ENCODE peak calls at places on chromosome 20, in ten cellular contexts. F, H, S, Z, J, P, Q, D, X and N are unnamed samples.

GRCh38 chr20:64205611-64206026 is 41.4 kb downstream of the MYT1 start:
- DNase-seq in F (no peak), H (peak; percentile 26), S (no peak), Z (no peak), J (no peak), P (no peak), Q (no peak), D (no peak), X (no peak), N (no peak)

GRCh38 chr20:59013959-59014608 is 5.1 kb upstream of the TUBB1 start:
- DNase-seq in F (no peak), H (no peak), S (no peak), Z (no peak), J (no peak), P (no peak), Q (no peak), D (peak; percentile 51), X (peak; percentile 61), N (no peak)

GRCh38 chr20:46215913-46216707 is 92.2 kb downstream of the CDH22 start:
- DNase-seq in F (peak; percentile 65), H (no peak), S (no peak), Z (no peak), J (no peak), P (peak; percentile 87), Q (peak; percentile 74), D (no peak), X (no peak), N (no peak)

GRCh38 chr20:61192254-61192950 is 59.7 kb upstream of the CDH4 start:
- DNase-seq in F (no peak), H (no peak), S (no peak), Z (no peak), J (no peak), P (no peak), Q (no peak), D (no peak), X (no peak), N (no peak)

GRCh38 chr20:50199703-50200102 is 9.1 kb downstream of the CEBPB start:
- DNase-seq in F (no peak), H (no peak), S (no peak), Z (no peak), J (no peak), P (no peak), Q (no peak), D (no peak), X (no peak), N (no peak)

GRCh38 chr20:51008718-51009117 is 14.2 kb downstream of the KCNG1 start:
- DNase-seq in F (no peak), H (no peak), S (no peak), Z (no peak), J (no peak), P (no peak), Q (no peak), D (no peak), X (no peak), N (no peak)

GRCh38 chr20:36687850-36688249 is 41.9 kb upstream of the SLA2 start:
- DNase-seq in F (no peak), H (no peak), S (no peak), Z (no peak), J (no peak), P (no peak), Q (no peak), D (no peak), X (no peak), N (no peak)

GRCh38 chr20:22475662-22476061 is 108.7 kb downstream of the FOXA2 start:
- DNase-seq in F (no peak), H (no peak), S (no peak), Z (no peak), J (no peak), P (no peak), Q (no peak), D (no peak), X (no peak), N (no peak)

DNA sequence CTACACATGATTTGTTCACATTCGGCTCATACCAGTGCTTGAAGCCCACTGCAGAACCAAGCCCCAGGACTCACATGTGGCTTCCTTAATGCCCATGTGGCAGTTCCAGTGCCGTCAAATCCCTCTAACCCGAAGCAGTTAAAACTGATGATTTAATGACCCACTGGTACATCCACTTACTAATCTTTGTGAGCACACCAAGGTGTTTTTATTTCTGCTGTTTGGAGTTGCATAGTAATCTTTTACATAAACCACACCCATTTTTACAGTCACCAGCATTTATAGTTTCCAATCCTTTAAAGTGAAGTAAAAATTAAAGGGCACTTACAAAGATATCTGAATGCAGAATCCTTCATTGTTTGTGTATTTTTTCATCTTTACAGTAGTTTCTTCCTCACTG is 232.0 kb downstream of the ANKRD60 start:
- DNase-seq in F (peak; percentile 49), H (no peak), S (no peak), Z (no peak), J (no peak), P (no peak), Q (no peak), D (no peak), X (no peak), N (no peak)
- H3K27me3 ChIP-seq in F (no peaks in the 10 kb centered on the region), H (no peaks in the 10 kb centered on the region), S (no peaks in the 10 kb centered on the region), Z (peaks cover 3% of the 10 kb centered on the region), J (no peaks in the 10 kb centered on the region), P (peaks cover 15% of the 10 kb centered on the region), Q (no peaks in the 10 kb centered on the region), D (no peaks in the 10 kb centered on the region), X (peaks cover 2% of the 10 kb centered on the region), N (no peaks in the 10 kb centered on the region)

GRCh38 chr20:45032276-45032675 is 66.0 kb downstream of the STK4 start:
- DNase-seq in F (no peak), H (no peak), S (no peak), Z (no peak), J (no peak), P (no peak), Q (no peak), D (no peak), X (no peak), N (no peak)

GRCh38 chr20:45032781-45033180 is 66.5 kb downstream of the STK4 start:
- DNase-seq in F (no peak), H (no peak), S (no peak), Z (no peak), J (no peak), P (no peak), Q (no peak), D (no peak), X (no peak), N (no peak)

GRCh38 chr20:45034436-45034835 is 66.5 kb downstream of the KCNS1 start:
- DNase-seq in F (no peak), H (no peak), S (no peak), Z (no peak), J (no peak), P (no peak), Q (no peak), D (no peak), X (no peak), N (no peak)

GRCh38 chr20:45028424-45029136 is 62.3 kb downstream of the STK4 start:
- DNase-seq in F (no peak), H (no peak), S (no peak), Z (no peak), J (no peak), P (no peak), Q (no peak), D (no peak), X (no peak), N (no peak)

GRCh38 chr20:45029884-45030283 is 63.6 kb downstream of the STK4 start:
- DNase-seq in F (no peak), H (no peak), S (no peak), Z (no peak), J (no peak), P (no peak), Q (no peak), D (no peak), X (no peak), N (no peak)
- H3K36me3 ChIP-seq in F (peaks cover 8% of the 10 kb centered on the region), H (no peaks in the 10 kb centered on the region), S (peaks cover 9% of the 10 kb centered on the region), Z (peaks cover 29% of the 10 kb centered on the region), J (no peaks in the 10 kb centered on the region), P (no peaks in the 10 kb centered on the region), Q (no peaks in the 10 kb centered on the region), D (peaks cover 54% of the 10 kb centered on the region), X (peaks cover 88% of the 10 kb centered on the region), N (peaks cover 31% of the 10 kb centered on the region)

GRCh38 chr20:32059189-32059588 is 7.1 kb downstream of the HCK start:
- DNase-seq in F (no peak), H (no peak), S (no peak), Z (no peak), J (no peak), P (no peak), Q (no peak), D (no peak), X (no peak), N (no peak)

GRCh38 chr20:32057785-32058184 is 5.7 kb downstream of the HCK start:
- DNase-seq in F (no peak), H (no peak), S (no peak), Z (no peak), J (no peak), P (no peak), Q (no peak), D (no peak), X (no peak), N (no peak)

GRCh38 chr20:32053648-32054047 is 1.6 kb downstream of the HCK start:
- DNase-seq in F (no peak), H (no peak), S (no peak), Z (no peak), J (no peak), P (no peak), Q (no peak), D (no peak), X (no peak), N (no peak)

GRCh38 chr20:32052792-32053362 is 835 bp downstream of the HCK start:
- DNase-seq in F (no peak), H (peak; percentile 46), S (peak; percentile 71), Z (no peak), J (peak; percentile 71), P (peak; percentile 42), Q (peak; percentile 88), D (no peak), X (no peak), N (peak; percentile 88)

DNA sequence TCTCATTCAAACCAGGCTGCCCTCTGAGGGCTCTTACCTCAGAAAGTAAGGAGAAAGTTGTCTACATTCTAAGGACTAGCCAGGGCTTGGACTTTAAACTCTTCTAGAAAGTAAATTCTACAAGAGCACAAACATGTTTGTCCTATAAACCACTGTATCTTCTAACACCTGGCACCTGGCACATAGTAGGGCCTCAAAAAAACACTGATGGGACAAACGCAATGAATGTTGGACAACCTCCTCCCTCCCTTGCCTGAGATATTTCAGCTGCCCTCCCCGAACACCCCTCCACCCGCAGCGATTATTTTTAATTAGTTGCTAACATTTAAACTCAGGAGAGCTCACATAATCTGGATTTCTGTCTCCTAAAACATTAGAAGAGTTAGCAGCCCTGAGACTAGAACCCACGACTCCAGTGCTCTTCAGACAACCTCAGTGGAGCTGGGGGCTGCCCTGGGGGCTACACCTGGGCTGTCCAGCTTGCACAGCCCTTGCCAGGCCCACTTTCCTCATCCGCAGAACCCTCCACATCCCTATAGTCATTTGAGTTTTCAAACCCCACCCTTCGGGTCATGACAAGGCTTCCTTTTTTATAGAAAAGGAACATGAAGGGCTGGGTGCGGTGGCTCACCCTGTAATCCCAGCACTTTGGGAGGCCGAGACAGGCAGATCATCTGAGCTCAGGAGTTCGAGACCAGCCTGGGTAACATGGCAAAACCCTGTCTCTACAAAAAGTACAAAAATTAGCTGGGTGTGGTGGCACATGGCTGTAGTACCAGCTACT is 4.9 kb downstream of the HCK start:
- DNase-seq in F (no peak), H (no peak), S (no peak), Z (no peak), J (no peak), P (no peak), Q (no peak), D (no peak), X (no peak), N (no peak)
- H3K27me3 ChIP-seq in F (peaks cover 74% of the 10 kb centered on the region), H (no peaks in the 10 kb centered on the region), S (no peaks in the 10 kb centered on the region), Z (peaks cover 17% of the 10 kb centered on the region), J (peaks cover 12% of the 10 kb centered on the region), P (peaks cover 61% of the 10 kb centered on the region), Q (peaks cover 29% of the 10 kb centered on the region), D (peaks cover 15% of the 10 kb centered on the region), X (peaks cover 9% of the 10 kb centered on the region), N (peaks cover 34% of the 10 kb centered on the region)

GRCh38 chr20:2804921-2805681 is 4.7 kb upstream of the CPXM1 start:
- DNase-seq in F (no peak), H (peak; percentile 52), S (no peak), Z (no peak), J (peak; percentile 42), P (peak; percentile 40), Q (no peak), D (no peak), X (no peak), N (no peak)
- H3K36me3 ChIP-seq in F (no peaks in the 10 kb centered on the region), H (no peaks in the 10 kb centered on the region), S (no peaks in the 10 kb centered on the region), Z (no peaks in the 10 kb centered on the region), J (no peaks in the 10 kb centered on the region), P (no peaks in the 10 kb centered on the region), Q (no peaks in the 10 kb centered on the region), D (no peaks in the 10 kb centered on the region), X (no peaks in the 10 kb centered on the region), N (no peaks in the 10 kb centered on the region)